ENCODE peak calls at places on chromosomes 11 and 22, in four cellular contexts. One of them, this sample, is unnamed.

GRCh38 chr11:59429924-59430516 is 3.8 kb upstream of the OR5A2 start:
- DNase-seq in GM12865: peak; percentile 82
- DNase-seq in bronchial epithelial cell: peak; percentile 63
- DNase-seq in body of pancreas: peak; percentile 27
- DNase-seq in this sample: peak; percentile 35

GRCh38 chr11:88293931-88294330 is 43.6 kb downstream of the CTSC start:
- DNase-seq in GM12865: peak; percentile 29
- DNase-seq in bronchial epithelial cell: no peak
- DNase-seq in body of pancreas: no peak
- DNase-seq in this sample: no peak

GRCh38 chr11:126282361-126282741 is 542 bp upstream of the TIRAP start:
- DNase-seq in GM12865: peak; percentile 41
- DNase-seq in bronchial epithelial cell: no peak
- DNase-seq in body of pancreas: peak; percentile 60
- DNase-seq in this sample: no peak

GRCh38 chr11:94067010-94067409 is 45.9 kb downstream of the HEPHL1 start:
- DNase-seq in GM12865: no peak
- DNase-seq in bronchial epithelial cell: no peak
- DNase-seq in body of pancreas: no peak
- DNase-seq in this sample: no peak

GRCh38 chr22:32775957-32776356 is 25.5 kb upstream of the TIMP3 start:
- DNase-seq in GM12865: peak; percentile 2
- DNase-seq in bronchial epithelial cell: no peak
- DNase-seq in body of pancreas: no peak
- DNase-seq in this sample: no peak

GRCh38 chr11:114307524-114308203 is 11.5 kb downstream of the NNMT start:
- DNase-seq in GM12865: no peak
- DNase-seq in bronchial epithelial cell: no peak
- DNase-seq in body of pancreas: peak; percentile 29
- DNase-seq in this sample: no peak

GRCh38 chr11:73414977-73415492 is 38.8 kb downstream of the RELT start:
- DNase-seq in GM12865: peak; percentile 28
- DNase-seq in bronchial epithelial cell: no peak
- DNase-seq in body of pancreas: no peak
- DNase-seq in this sample: no peak

GRCh38 chr11:129368889-129369672 is 6.6 kb upstream of the BARX2 start:
- DNase-seq in GM12865: no peak
- DNase-seq in bronchial epithelial cell: peak; percentile 51
- DNase-seq in body of pancreas: peak; percentile 26
- DNase-seq in this sample: no peak

GRCh38 chr11:76786053-76787014 is 3.2 kb downstream of the TSKU start:
- DNase-seq in GM12865: no peak
- DNase-seq in bronchial epithelial cell: no peak
- DNase-seq in body of pancreas: peak; percentile 65
- DNase-seq in this sample: no peak

GRCh38 chr11:121418625-121419114 is 33.4 kb upstream of the SORL1 start:
- DNase-seq in GM12865: peak; percentile 29
- DNase-seq in bronchial epithelial cell: no peak
- DNase-seq in body of pancreas: no peak
- DNase-seq in this sample: no peak

GRCh38 chr11:62015615-62016014 is 48.2 kb upstream of the FTH1 start:
- DNase-seq in GM12865: peak; percentile 54
- DNase-seq in bronchial epithelial cell: no peak
- DNase-seq in body of pancreas: no peak
- DNase-seq in this sample: no peak

GRCh38 chr11:17432041-17432440 is 43.6 kb upstream of the KCNJ11 start:
- DNase-seq in GM12865: no peak
- DNase-seq in bronchial epithelial cell: no peak
- DNase-seq in body of pancreas: no peak
- DNase-seq in this sample: no peak

GRCh38 chr11:68128682-68129327 is 7.6 kb upstream of the CHKA start:
- DNase-seq in GM12865: no peak
- DNase-seq in bronchial epithelial cell: no peak
- DNase-seq in body of pancreas: peak; percentile 99
- DNase-seq in this sample: no peak

GRCh38 chr11:103730151-103730940 is 306.1 kb upstream of the DDI1 start:
- DNase-seq in GM12865: no peak
- DNase-seq in bronchial epithelial cell: peak; percentile 14
- DNase-seq in body of pancreas: no peak
- DNase-seq in this sample: no peak

GRCh38 chr11:122893131-122893530 is 10.6 kb downstream of the JHY start:
- DNase-seq in GM12865: no peak
- DNase-seq in bronchial epithelial cell: peak; percentile 51
- DNase-seq in body of pancreas: no peak
- DNase-seq in this sample: no peak

GRCh38 chr11:26599876-26600434 is 27.9 kb upstream of the MUC15 start:
- DNase-seq in GM12865: no peak
- DNase-seq in bronchial epithelial cell: no peak
- DNase-seq in body of pancreas: no peak
- DNase-seq in this sample: no peak

GRCh38 chr11:78943841-78944240 is 369.2 kb upstream of the NARS2 start:
- DNase-seq in GM12865: no peak
- DNase-seq in bronchial epithelial cell: no peak
- DNase-seq in body of pancreas: no peak
- DNase-seq in this sample: no peak

GRCh38 chr11:73308003-73308962 is at the start of gene ARHGEF17:
- DNase-seq in GM12865: peak; percentile 78
- DNase-seq in bronchial epithelial cell: peak; percentile 50
- DNase-seq in body of pancreas: peak; percentile 71
- DNase-seq in this sample: no peak

GRCh38 chr11:9015677-9016076 is 11.9 kb upstream of the NRIP3 start:
- DNase-seq in GM12865: peak; percentile 86
- DNase-seq in bronchial epithelial cell: peak; percentile 76
- DNase-seq in body of pancreas: peak; percentile 80
- DNase-seq in this sample: peak; percentile 51

DNA sequence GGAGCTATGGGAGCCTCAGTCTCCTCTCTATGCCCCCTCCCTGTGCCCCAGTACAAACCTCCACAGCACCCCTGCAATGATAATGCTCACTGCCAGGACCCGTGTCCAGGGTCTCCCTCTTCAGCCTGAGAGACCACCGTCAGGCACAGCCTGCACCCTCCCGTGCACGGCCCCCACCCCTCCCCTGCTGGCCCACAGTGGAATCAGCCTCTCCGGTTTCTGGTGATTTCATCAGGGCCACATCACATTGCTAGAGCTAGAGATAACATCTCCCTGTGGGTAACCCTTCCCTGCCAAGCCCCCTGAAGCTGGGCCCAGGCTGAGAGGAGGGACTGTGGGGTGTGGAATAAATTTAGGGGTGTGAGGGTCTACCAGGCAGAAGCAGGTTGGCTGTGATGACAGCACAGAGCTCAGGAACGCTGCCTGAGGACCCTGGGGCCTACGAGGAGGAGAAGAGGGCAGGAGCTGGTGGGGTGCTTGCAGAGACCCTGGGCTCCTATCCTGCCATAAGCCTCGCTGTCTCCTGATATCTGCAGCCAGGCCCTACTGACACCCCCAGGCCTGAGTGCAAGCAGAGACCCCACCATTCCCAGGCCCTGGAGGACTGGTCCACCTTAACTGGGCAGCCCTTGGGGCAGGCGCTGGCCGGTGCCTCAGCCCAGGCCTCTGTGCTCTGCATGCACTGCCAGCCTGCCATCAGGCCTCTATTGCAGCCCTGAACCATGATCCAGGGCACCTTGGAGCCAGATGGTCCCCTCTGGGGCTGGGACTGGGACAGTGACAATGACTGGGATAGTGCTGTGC is at the start of gene KLHDC7B:
- DNase-seq in GM12865: no peak
- DNase-seq in bronchial epithelial cell: no peak
- DNase-seq in body of pancreas: no peak
- DNase-seq in this sample: no peak
- TF ChIP-seq CTCF in GM12865: peak; percentile 15
- TF ChIP-seq CTCF in bronchial epithelial cell: peak; percentile 42
- TF ChIP-seq CTCF in body of pancreas: no peak
- TF ChIP-seq CTCF in this sample: peak; percentile 31

DNA sequence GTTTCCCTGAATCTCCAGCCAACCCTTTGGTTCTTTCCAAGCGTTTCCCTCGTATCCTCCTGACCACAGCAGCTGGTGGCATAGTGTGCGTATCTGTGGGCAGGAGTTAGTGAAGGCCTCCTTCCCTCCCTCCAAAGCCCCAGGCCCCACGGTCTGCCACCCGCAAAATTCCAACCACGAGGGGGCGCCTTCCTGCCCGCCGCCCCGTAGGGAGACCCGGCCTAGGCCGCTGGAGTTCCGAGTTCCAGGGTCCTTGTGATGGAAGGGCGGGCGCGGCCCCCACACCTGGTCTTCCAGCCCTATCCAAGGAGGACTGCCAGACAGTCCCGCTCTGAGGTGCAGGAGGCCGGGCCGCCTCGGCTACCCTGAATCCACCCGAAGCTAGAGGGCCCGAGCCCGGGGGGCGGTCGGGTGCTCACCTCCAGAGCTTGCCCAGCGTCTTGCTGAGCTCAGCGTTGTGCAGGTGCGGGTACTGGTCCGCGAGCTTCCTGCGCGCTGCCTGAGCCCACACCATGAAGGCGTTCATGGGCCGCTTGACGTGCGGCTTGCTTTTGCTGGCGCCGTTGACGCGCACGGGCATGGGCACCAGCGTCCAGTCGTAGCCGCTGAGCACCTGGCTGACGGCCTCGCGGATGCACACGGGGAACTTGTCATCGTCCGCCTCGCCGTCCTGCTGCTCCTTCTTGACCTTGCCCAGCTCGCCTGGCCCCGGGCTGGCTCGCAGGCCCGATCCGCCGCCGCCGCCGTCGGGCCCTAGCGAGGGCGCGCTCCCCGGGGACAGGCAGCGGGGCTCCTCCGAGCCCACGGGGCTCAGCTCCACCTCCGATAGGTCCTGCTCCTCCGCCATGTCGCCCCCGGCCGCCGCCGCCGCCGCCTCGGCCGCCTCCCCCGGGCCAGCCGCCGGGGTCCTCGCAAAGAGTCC is 1.2 kb downstream of the SOX10 start:
- DNase-seq in GM12865: no peak
- DNase-seq in bronchial epithelial cell: no peak
- DNase-seq in body of pancreas: no peak
- DNase-seq in this sample: no peak
- H3K4me3 ChIP-seq in GM12865: no peak overlapping the region
- H3K4me3 ChIP-seq in bronchial epithelial cell: no peak overlapping the region
- H3K4me3 ChIP-seq in body of pancreas: no peak overlapping the region
- H3K4me3 ChIP-seq in this sample: no peak overlapping the region

GRCh38 chr22:23401111-23401909 is 178.8 kb downstream of the IGLL1 start:
- DNase-seq in GM12865: no peak
- DNase-seq in bronchial epithelial cell: peak; percentile 33
- DNase-seq in body of pancreas: no peak
- DNase-seq in this sample: no peak

GRCh38 chr22:23403720-23404688 is 176.1 kb downstream of the IGLL1 start:
- DNase-seq in GM12865: no peak
- DNase-seq in bronchial epithelial cell: no peak
- DNase-seq in body of pancreas: no peak
- DNase-seq in this sample: no peak

GRCh38 chr22:23401910-23402274 is 178.2 kb downstream of the IGLL1 start:
- DNase-seq in GM12865: no peak
- DNase-seq in bronchial epithelial cell: no peak
- DNase-seq in body of pancreas: no peak
- DNase-seq in this sample: no peak

GRCh38 chr22:23403152-23403719 is 176.9 kb downstream of the IGLL1 start:
- DNase-seq in GM12865: no peak
- DNase-seq in bronchial epithelial cell: no peak
- DNase-seq in body of pancreas: no peak
- DNase-seq in this sample: no peak

GRCh38 chr22:23402275-23403151 is 177.6 kb downstream of the IGLL1 start:
- DNase-seq in GM12865: peak; percentile 71
- DNase-seq in bronchial epithelial cell: peak; percentile 54
- DNase-seq in body of pancreas: peak; percentile 88
- DNase-seq in this sample: peak; percentile 10
- TF ChIP-seq CTCF in GM12865: peak; percentile 61
- TF ChIP-seq CTCF in bronchial epithelial cell: peak; percentile 76
- TF ChIP-seq CTCF in body of pancreas: peak; percentile 55
- TF ChIP-seq CTCF in this sample: peak; percentile 72

DNA sequence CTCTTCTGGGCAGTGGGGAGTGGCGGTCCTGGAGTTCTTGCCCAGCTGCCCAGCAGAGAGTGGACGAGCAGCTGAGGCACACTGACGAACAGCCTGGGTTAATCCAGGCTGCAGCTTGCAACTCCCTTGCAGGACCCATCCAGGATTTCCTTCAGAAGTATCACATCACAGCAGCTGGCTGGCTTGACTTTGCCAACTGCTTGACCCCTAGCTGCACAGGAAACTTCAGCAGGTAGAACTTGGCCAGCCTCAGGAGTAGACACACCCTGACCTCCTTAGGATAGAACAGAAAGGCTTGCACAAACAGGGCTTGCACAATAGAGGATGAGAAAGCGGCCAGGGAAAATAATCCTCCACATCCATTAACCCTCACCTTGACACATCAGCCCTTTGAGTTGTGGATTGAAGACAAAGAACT is 27.9 kb upstream of the FZD4 start:
- DNase-seq in GM12865: no peak
- DNase-seq in bronchial epithelial cell: peak; percentile 83
- DNase-seq in body of pancreas: no peak
- DNase-seq in this sample: no peak
- H3K4me3 ChIP-seq in GM12865: no peak overlapping the region
- H3K4me3 ChIP-seq in bronchial epithelial cell: no peak overlapping the region
- H3K4me3 ChIP-seq in body of pancreas: no peak overlapping the region
- H3K4me3 ChIP-seq in this sample: no peak overlapping the region

DNA sequence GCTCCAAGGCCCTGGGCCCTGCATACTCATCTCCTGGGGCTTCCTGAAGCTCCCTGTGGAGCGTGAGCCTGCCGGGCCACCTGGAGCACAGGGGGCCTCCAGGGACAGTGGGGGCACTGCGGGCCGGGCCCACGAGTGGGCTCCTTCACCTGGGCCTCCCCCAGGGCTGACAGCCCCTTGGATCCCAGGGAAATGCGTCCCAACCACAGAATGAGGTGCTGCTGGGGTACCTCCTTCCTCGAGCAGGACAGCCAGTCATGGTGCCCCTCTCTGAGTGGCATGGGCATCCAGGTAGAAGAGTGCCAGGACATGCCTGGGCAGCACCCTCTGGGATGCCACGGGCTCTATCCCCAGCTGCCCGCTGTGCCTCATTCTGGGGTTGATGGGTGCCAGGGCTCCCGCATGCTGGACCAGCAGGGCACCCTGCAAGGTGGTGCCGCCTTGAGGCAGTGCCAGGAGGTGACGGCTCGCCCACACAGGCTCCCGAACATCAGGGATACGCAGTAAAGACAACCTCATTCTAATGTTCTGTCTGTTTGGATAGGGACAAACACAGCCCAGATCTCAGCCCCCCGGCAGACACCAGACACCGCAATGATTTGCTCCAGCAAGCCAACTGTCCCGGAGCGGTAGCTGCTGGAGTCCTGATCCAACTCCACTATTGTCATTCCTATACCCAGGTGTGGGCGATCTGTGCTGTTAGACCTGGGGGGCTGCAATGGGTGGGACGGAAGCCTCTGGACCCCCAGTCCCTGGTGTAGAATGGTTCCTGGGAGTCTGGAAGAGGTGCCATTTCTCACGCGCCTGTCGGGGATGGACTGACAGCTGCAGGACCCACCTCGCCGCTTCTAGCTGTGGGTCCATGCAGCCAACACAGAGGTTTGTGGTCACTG is 25.8 kb downstream of the KRTAP5-5 start:
- DNase-seq in GM12865: no peak
- DNase-seq in bronchial epithelial cell: no peak
- DNase-seq in body of pancreas: no peak
- DNase-seq in this sample: no peak
- TF ChIP-seq CTCF in GM12865: no peak
- TF ChIP-seq CTCF in bronchial epithelial cell: peak; percentile 20
- TF ChIP-seq CTCF in body of pancreas: no peak
- TF ChIP-seq CTCF in this sample: no peak

GRCh38 chr11:71999813-72000590 is 1.3 kb downstream of the IL18BP start:
- DNase-seq in GM12865: no peak
- DNase-seq in bronchial epithelial cell: no peak
- DNase-seq in body of pancreas: no peak
- DNase-seq in this sample: no peak
- H3K4me3 ChIP-seq in GM12865: peak overlapping the region; percentile 60
- H3K4me3 ChIP-seq in bronchial epithelial cell: no peak overlapping the region
- H3K4me3 ChIP-seq in body of pancreas: no peak overlapping the region
- H3K4me3 ChIP-seq in this sample: no peak overlapping the region

GRCh38 chr11:117809236-117810055 is 12.4 kb upstream of the DSCAML1 start:
- DNase-seq in GM12865: peak; percentile 27
- DNase-seq in bronchial epithelial cell: peak; percentile 39
- DNase-seq in body of pancreas: peak; percentile 59
- DNase-seq in this sample: no peak
- TF ChIP-seq CTCF in GM12865: peak; percentile 15
- TF ChIP-seq CTCF in bronchial epithelial cell: peak; percentile 76
- TF ChIP-seq CTCF in body of pancreas: peak; percentile 48
- TF ChIP-seq CTCF in this sample: no peak

This sample was measured in GM12864.